ENCODE peak calls at places on chromosomes 2 and 18, in eight cellular contexts. One of them, this sample, is unnamed. For H3K27me3 and H3K9me3, the result is how much of the 10 kb centered on the place peaks cover.

GRCh38 chr2:165295643-165296042 is 56.4 kb downstream of the SCN2A start:
- DNase-seq in GM23248: no peak
- DNase-seq in thyroid gland: no peak
- DNase-seq in esophagus squamous epithelium: no peak
- DNase-seq in prostate gland: no peak
- DNase-seq in PC-3: no peak
- DNase-seq in tibial nerve: no peak
- DNase-seq in HepG2: no peak
- DNase-seq in this sample: no peak

GRCh38 chr18:46213295-46213694 is 109.1 kb downstream of the HAUS1 start:
- DNase-seq in GM23248: peak
- DNase-seq in thyroid gland: no peak
- DNase-seq in esophagus squamous epithelium: no peak
- DNase-seq in prostate gland: no peak
- DNase-seq in PC-3: peak
- DNase-seq in tibial nerve: no peak
- DNase-seq in HepG2: peak
- DNase-seq in this sample: no peak

GRCh38 chr2:135820003-135820618 is 16.9 kb downstream of the LCT start:
- DNase-seq in GM23248: peak
- DNase-seq in thyroid gland: no peak
- DNase-seq in esophagus squamous epithelium: no peak
- DNase-seq in prostate gland: no peak
- DNase-seq in PC-3: no peak
- DNase-seq in tibial nerve: no peak
- DNase-seq in HepG2: no peak
- DNase-seq in this sample: peak

GRCh38 chr2:72993585-72994280 is 76.4 kb downstream of the EMX1 start:
- DNase-seq in GM23248: peak
- DNase-seq in thyroid gland: no peak
- DNase-seq in esophagus squamous epithelium: no peak
- DNase-seq in prostate gland: no peak
- DNase-seq in PC-3: no peak
- DNase-seq in tibial nerve: no peak
- DNase-seq in HepG2: no peak
- DNase-seq in this sample: no peak

GRCh38 chr2:240919786-240920782 is 13.9 kb downstream of the CROCC2 start:
- DNase-seq in GM23248: no peak
- DNase-seq in thyroid gland: peak
- DNase-seq in esophagus squamous epithelium: no peak
- DNase-seq in prostate gland: no peak
- DNase-seq in PC-3: no peak
- DNase-seq in tibial nerve: no peak
- DNase-seq in HepG2: no peak
- DNase-seq in this sample: no peak

GRCh38 chr18:56575819-56576663 is 62.4 kb downstream of the TXNL1 start:
- DNase-seq in GM23248: peak
- DNase-seq in thyroid gland: no peak
- DNase-seq in esophagus squamous epithelium: no peak
- DNase-seq in prostate gland: no peak
- DNase-seq in PC-3: peak
- DNase-seq in tibial nerve: peak
- DNase-seq in HepG2: peak
- DNase-seq in this sample: no peak

GRCh38 chr2:83068706-83069105 is 1390.4 kb downstream of the SUCLG1 start:
- DNase-seq in GM23248: no peak
- DNase-seq in thyroid gland: no peak
- DNase-seq in esophagus squamous epithelium: no peak
- DNase-seq in prostate gland: no peak
- DNase-seq in PC-3: no peak
- DNase-seq in tibial nerve: no peak
- DNase-seq in HepG2: no peak
- DNase-seq in this sample: no peak

GRCh38 chr2:101624706-101625332 is 72.7 kb upstream of the MAP4K4 start:
- DNase-seq in GM23248: no peak
- DNase-seq in thyroid gland: no peak
- DNase-seq in esophagus squamous epithelium: no peak
- DNase-seq in prostate gland: no peak
- DNase-seq in PC-3: no peak
- DNase-seq in tibial nerve: no peak
- DNase-seq in HepG2: no peak
- DNase-seq in this sample: no peak

GRCh38 chr2:233565685-233566140 is 869 bp downstream of the USP40 start:
- DNase-seq in GM23248: no peak
- DNase-seq in thyroid gland: no peak
- DNase-seq in esophagus squamous epithelium: no peak
- DNase-seq in prostate gland: no peak
- DNase-seq in PC-3: no peak
- DNase-seq in tibial nerve: no peak
- DNase-seq in HepG2: no peak
- DNase-seq in this sample: no peak

GRCh38 chr2:160666019-160666676 is 172.5 kb upstream of the RBMS1 start:
- DNase-seq in GM23248: peak
- DNase-seq in thyroid gland: no peak
- DNase-seq in esophagus squamous epithelium: no peak
- DNase-seq in prostate gland: no peak
- DNase-seq in PC-3: peak
- DNase-seq in tibial nerve: no peak
- DNase-seq in HepG2: peak
- DNase-seq in this sample: peak

GRCh38 chr2:185738679-185739472 is at the start of gene FSIP2:
- DNase-seq in GM23248: peak
- DNase-seq in thyroid gland: peak
- DNase-seq in esophagus squamous epithelium: no peak
- DNase-seq in prostate gland: peak
- DNase-seq in PC-3: peak
- DNase-seq in tibial nerve: peak
- DNase-seq in HepG2: peak
- DNase-seq in this sample: peak

GRCh38 chr2:145736901-145737300 is 1217.0 kb upstream of the ZEB2 start:
- DNase-seq in GM23248: no peak
- DNase-seq in thyroid gland: no peak
- DNase-seq in esophagus squamous epithelium: no peak
- DNase-seq in prostate gland: no peak
- DNase-seq in PC-3: peak
- DNase-seq in tibial nerve: no peak
- DNase-seq in HepG2: no peak
- DNase-seq in this sample: no peak

GRCh38 chr2:11348209-11348749 is 3.8 kb upstream of the ROCK2 start:
- DNase-seq in GM23248: no peak
- DNase-seq in thyroid gland: peak
- DNase-seq in esophagus squamous epithelium: no peak
- DNase-seq in prostate gland: no peak
- DNase-seq in PC-3: no peak
- DNase-seq in tibial nerve: no peak
- DNase-seq in HepG2: peak
- DNase-seq in this sample: no peak

GRCh38 chr2:20424300-20425290 is 22.3 kb upstream of the RHOB start:
- DNase-seq in GM23248: peak
- DNase-seq in thyroid gland: no peak
- DNase-seq in esophagus squamous epithelium: peak
- DNase-seq in prostate gland: no peak
- DNase-seq in PC-3: peak
- DNase-seq in tibial nerve: peak
- DNase-seq in HepG2: no peak
- DNase-seq in this sample: peak

GRCh38 chr18:24413148-24413547 is 13.3 kb upstream of the IMPACT start:
- DNase-seq in GM23248: peak
- DNase-seq in thyroid gland: no peak
- DNase-seq in esophagus squamous epithelium: no peak
- DNase-seq in prostate gland: no peak
- DNase-seq in PC-3: peak
- DNase-seq in tibial nerve: no peak
- DNase-seq in HepG2: no peak
- DNase-seq in this sample: no peak

GRCh38 chr18:6741290-6741689 is 11.8 kb downstream of the ARHGAP28 start:
- DNase-seq in GM23248: peak
- DNase-seq in thyroid gland: peak
- DNase-seq in esophagus squamous epithelium: no peak
- DNase-seq in prostate gland: no peak
- DNase-seq in PC-3: peak
- DNase-seq in tibial nerve: peak
- DNase-seq in HepG2: no peak
- DNase-seq in this sample: peak

GRCh38 chr2:41194235-41194634 is 742.3 kb upstream of the SLC8A1 start:
- DNase-seq in GM23248: peak
- DNase-seq in thyroid gland: peak
- DNase-seq in esophagus squamous epithelium: no peak
- DNase-seq in prostate gland: no peak
- DNase-seq in PC-3: peak
- DNase-seq in tibial nerve: no peak
- DNase-seq in HepG2: peak
- DNase-seq in this sample: peak

GRCh38 chr2:239189711-239190131 is 211.1 kb downstream of the HDAC4 start:
- DNase-seq in GM23248: no peak
- DNase-seq in thyroid gland: no peak
- DNase-seq in esophagus squamous epithelium: no peak
- DNase-seq in prostate gland: no peak
- DNase-seq in PC-3: no peak
- DNase-seq in tibial nerve: no peak
- DNase-seq in HepG2: no peak
- DNase-seq in this sample: no peak

GRCh38 chr2:31440764-31441163 is 26.2 kb upstream of the XDH start:
- DNase-seq in GM23248: peak
- DNase-seq in thyroid gland: no peak
- DNase-seq in esophagus squamous epithelium: no peak
- DNase-seq in prostate gland: no peak
- DNase-seq in PC-3: peak
- DNase-seq in tibial nerve: no peak
- DNase-seq in HepG2: no peak
- DNase-seq in this sample: no peak

GRCh38 chr18:2847341-2848144 is 737 bp downstream of the EMILIN2 start:
- DNase-seq in GM23248: peak
- DNase-seq in thyroid gland: no peak
- DNase-seq in esophagus squamous epithelium: no peak
- DNase-seq in prostate gland: no peak
- DNase-seq in PC-3: no peak
- DNase-seq in tibial nerve: peak
- DNase-seq in HepG2: no peak
- DNase-seq in this sample: peak

GRCh38 chr18:2846638-2847340 is at the start of gene EMILIN2:
- DNase-seq in GM23248: peak
- DNase-seq in thyroid gland: peak
- DNase-seq in esophagus squamous epithelium: no peak
- DNase-seq in prostate gland: peak
- DNase-seq in PC-3: no peak
- DNase-seq in tibial nerve: peak
- DNase-seq in HepG2: no peak
- DNase-seq in this sample: peak

GRCh38 chr18:2848145-2848878 is 1.5 kb downstream of the EMILIN2 start:
- DNase-seq in GM23248: peak
- DNase-seq in thyroid gland: no peak
- DNase-seq in esophagus squamous epithelium: no peak
- DNase-seq in prostate gland: no peak
- DNase-seq in PC-3: no peak
- DNase-seq in tibial nerve: peak
- DNase-seq in HepG2: no peak
- DNase-seq in this sample: no peak

GRCh38 chr18:2850816-2851215 is 4.0 kb downstream of the EMILIN2 start:
- DNase-seq in GM23248: peak
- DNase-seq in thyroid gland: no peak
- DNase-seq in esophagus squamous epithelium: no peak
- DNase-seq in prostate gland: no peak
- DNase-seq in PC-3: no peak
- DNase-seq in tibial nerve: no peak
- DNase-seq in HepG2: no peak
- DNase-seq in this sample: no peak

GRCh38 chr18:2848879-2849254 is 2.1 kb downstream of the EMILIN2 start:
- DNase-seq in GM23248: no peak
- DNase-seq in thyroid gland: no peak
- DNase-seq in esophagus squamous epithelium: no peak
- DNase-seq in prostate gland: no peak
- DNase-seq in PC-3: no peak
- DNase-seq in tibial nerve: no peak
- DNase-seq in HepG2: no peak
- DNase-seq in this sample: no peak
- H3K4me3 ChIP-seq in GM23248: peak
- H3K4me3 ChIP-seq in thyroid gland: no peak
- H3K4me3 ChIP-seq in esophagus squamous epithelium: no peak
- H3K4me3 ChIP-seq in prostate gland: no peak
- H3K4me3 ChIP-seq in PC-3: no peak
- H3K4me3 ChIP-seq in tibial nerve: no peak
- H3K4me3 ChIP-seq in HepG2: no peak
- H3K4me3 ChIP-seq in this sample: no peak

GRCh38 chr18:905307-905947 is 756 bp downstream of the ADCYAP1 start:
- DNase-seq in GM23248: no peak
- DNase-seq in thyroid gland: no peak
- DNase-seq in esophagus squamous epithelium: no peak
- DNase-seq in prostate gland: no peak
- DNase-seq in PC-3: no peak
- DNase-seq in tibial nerve: no peak
- DNase-seq in HepG2: no peak
- DNase-seq in this sample: no peak

GRCh38 chr18:901769-902168 is 2.9 kb upstream of the ADCYAP1 start:
- DNase-seq in GM23248: no peak
- DNase-seq in thyroid gland: no peak
- DNase-seq in esophagus squamous epithelium: no peak
- DNase-seq in prostate gland: no peak
- DNase-seq in PC-3: no peak
- DNase-seq in tibial nerve: no peak
- DNase-seq in HepG2: no peak
- DNase-seq in this sample: no peak

GRCh38 chr18:902179-902718 is 2.4 kb upstream of the ADCYAP1 start:
- DNase-seq in GM23248: peak
- DNase-seq in thyroid gland: no peak
- DNase-seq in esophagus squamous epithelium: no peak
- DNase-seq in prostate gland: no peak
- DNase-seq in PC-3: peak
- DNase-seq in tibial nerve: no peak
- DNase-seq in HepG2: no peak
- DNase-seq in this sample: no peak

GRCh38 chr18:904135-905090 is at the start of gene ADCYAP1:
- DNase-seq in GM23248: peak
- DNase-seq in thyroid gland: no peak
- DNase-seq in esophagus squamous epithelium: no peak
- DNase-seq in prostate gland: no peak
- DNase-seq in PC-3: peak
- DNase-seq in tibial nerve: no peak
- DNase-seq in HepG2: no peak
- DNase-seq in this sample: no peak

GRCh38 chr18:903703-904102 is 968 bp upstream of the ADCYAP1 start:
- DNase-seq in GM23248: peak
- DNase-seq in thyroid gland: peak
- DNase-seq in esophagus squamous epithelium: no peak
- DNase-seq in prostate gland: no peak
- DNase-seq in PC-3: peak
- DNase-seq in tibial nerve: peak
- DNase-seq in HepG2: no peak
- DNase-seq in this sample: peak
- H3K27me3 ChIP-seq in GM23248: half or more
- H3K27me3 ChIP-seq in thyroid gland: under half
- H3K27me3 ChIP-seq in esophagus squamous epithelium: half or more
- H3K27me3 ChIP-seq in prostate gland: under half
- H3K27me3 ChIP-seq in PC-3: half or more
- H3K27me3 ChIP-seq in tibial nerve: under half
- H3K27me3 ChIP-seq in HepG2: under half
- H3K27me3 ChIP-seq in this sample: under half

GRCh38 chr18:78125497-78125896 is 854.1 kb upstream of the SALL3 start:
- DNase-seq in GM23248: no peak
- DNase-seq in thyroid gland: no peak
- DNase-seq in esophagus squamous epithelium: no peak
- DNase-seq in prostate gland: no peak
- DNase-seq in PC-3: no peak
- DNase-seq in tibial nerve: no peak
- DNase-seq in HepG2: no peak
- DNase-seq in this sample: no peak
- H3K9me3 ChIP-seq in GM23248: under half
- H3K9me3 ChIP-seq in thyroid gland: under half
- H3K9me3 ChIP-seq in esophagus squamous epithelium: under half
- H3K9me3 ChIP-seq in prostate gland: under half
- H3K9me3 ChIP-seq in PC-3: under half
- H3K9me3 ChIP-seq in tibial nerve: under half
- H3K9me3 ChIP-seq in HepG2: under half
- H3K9me3 ChIP-seq in this sample: under half

GRCh38 chr2:55102056-55102812 is 52.0 kb upstream of the RTN4 start:
- DNase-seq in GM23248: peak
- DNase-seq in thyroid gland: no peak
- DNase-seq in esophagus squamous epithelium: no peak
- DNase-seq in prostate gland: no peak
- DNase-seq in PC-3: peak
- DNase-seq in tibial nerve: no peak
- DNase-seq in HepG2: no peak
- DNase-seq in this sample: peak
- H3K4me3 ChIP-seq in GM23248: peak
- H3K4me3 ChIP-seq in thyroid gland: no peak
- H3K4me3 ChIP-seq in esophagus squamous epithelium: no peak
- H3K4me3 ChIP-seq in prostate gland: no peak
- H3K4me3 ChIP-seq in PC-3: peak
- H3K4me3 ChIP-seq in tibial nerve: no peak
- H3K4me3 ChIP-seq in HepG2: no peak
- H3K4me3 ChIP-seq in this sample: no peak

This sample was measured in MG63.